ENCODE peak calls at places on chromosomes 5 and 9, in eight cellular contexts. One of them, this sample, is unnamed.

GRCh38 chr5:158922816-158923215 is 176.9 kb downstream of the EBF1 start:
- DNase-seq in stimulated activated effector memory CD8-positive, alpha-beta T cell treated with anti-CD3 and anti-CD28 coated beads, Interleukin-12 subunit alpha, Interleukin-12 subunit beta, amount 100 ng/mL, for 72 hours: no peak
- DNase-seq in NCI-H774: no peak
- DNase-seq in activated CD4-positive, alpha-beta T cell treated with anti-CD3 and anti-CD28 coated beads for 1 hour: no peak
- DNase-seq in NCI-H1105 treated with DMSO at 0.1 percent for 48 hours: peak
- DNase-seq in nucleus accumbens: no peak
- DNase-seq in cardiac septum: no peak
- DNase-seq in AG08396: no peak
- DNase-seq in this sample: no peak

GRCh38 chr9:131635285-131635684 is 90.0 kb downstream of the PRRT1B start:
- DNase-seq in stimulated activated effector memory CD8-positive, alpha-beta T cell treated with anti-CD3 and anti-CD28 coated beads, Interleukin-12 subunit alpha, Interleukin-12 subunit beta, amount 100 ng/mL, for 72 hours: no peak
- DNase-seq in activated CD4-positive, alpha-beta T cell treated with anti-CD3 and anti-CD28 coated beads for 1 hour: peak
- DNase-seq in nucleus accumbens: no peak
- DNase-seq in NCI-H774: peak
- DNase-seq in AG08396: peak
- DNase-seq in cardiac septum: peak
- DNase-seq in NCI-H1105 treated with DMSO at 0.1 percent for 48 hours: no peak
- DNase-seq in this sample: peak

GRCh38 chr9:13988944-13989343 is 325.0 kb downstream of the NFIB start:
- DNase-seq in nucleus accumbens: no peak
- DNase-seq in NCI-H774: no peak
- DNase-seq in stimulated activated effector memory CD8-positive, alpha-beta T cell treated with anti-CD3 and anti-CD28 coated beads, Interleukin-12 subunit alpha, Interleukin-12 subunit beta, amount 100 ng/mL, for 72 hours: no peak
- DNase-seq in cardiac septum: no peak
- DNase-seq in activated CD4-positive, alpha-beta T cell treated with anti-CD3 and anti-CD28 coated beads for 1 hour: no peak
- DNase-seq in NCI-H1105 treated with DMSO at 0.1 percent for 48 hours: no peak
- DNase-seq in AG08396: no peak
- DNase-seq in this sample: no peak

GRCh38 chr5:150013931-150014330 is 13.4 kb downstream of the HMGXB3 start:
- DNase-seq in activated CD4-positive, alpha-beta T cell treated with anti-CD3 and anti-CD28 coated beads for 1 hour: no peak
- DNase-seq in NCI-H1105 treated with DMSO at 0.1 percent for 48 hours: no peak
- DNase-seq in NCI-H774: no peak
- DNase-seq in nucleus accumbens: no peak
- DNase-seq in cardiac septum: no peak
- DNase-seq in stimulated activated effector memory CD8-positive, alpha-beta T cell treated with anti-CD3 and anti-CD28 coated beads, Interleukin-12 subunit alpha, Interleukin-12 subunit beta, amount 100 ng/mL, for 72 hours: no peak
- DNase-seq in AG08396: no peak
- DNase-seq in this sample: no peak

GRCh38 chr5:143775258-143775657 is 36.7 kb upstream of the HMHB1 start:
- DNase-seq in stimulated activated effector memory CD8-positive, alpha-beta T cell treated with anti-CD3 and anti-CD28 coated beads, Interleukin-12 subunit alpha, Interleukin-12 subunit beta, amount 100 ng/mL, for 72 hours: no peak
- DNase-seq in AG08396: peak
- DNase-seq in NCI-H774: no peak
- DNase-seq in nucleus accumbens: no peak
- DNase-seq in NCI-H1105 treated with DMSO at 0.1 percent for 48 hours: no peak
- DNase-seq in activated CD4-positive, alpha-beta T cell treated with anti-CD3 and anti-CD28 coated beads for 1 hour: no peak
- DNase-seq in cardiac septum: no peak
- DNase-seq in this sample: no peak

GRCh38 chr5:123582570-123583293 is 70.8 kb downstream of the CSNK1G3 start:
- DNase-seq in stimulated activated effector memory CD8-positive, alpha-beta T cell treated with anti-CD3 and anti-CD28 coated beads, Interleukin-12 subunit alpha, Interleukin-12 subunit beta, amount 100 ng/mL, for 72 hours: no peak
- DNase-seq in AG08396: no peak
- DNase-seq in NCI-H1105 treated with DMSO at 0.1 percent for 48 hours: no peak
- DNase-seq in activated CD4-positive, alpha-beta T cell treated with anti-CD3 and anti-CD28 coated beads for 1 hour: no peak
- DNase-seq in NCI-H774: no peak
- DNase-seq in cardiac septum: no peak
- DNase-seq in nucleus accumbens: no peak
- DNase-seq in this sample: no peak

GRCh38 chr5:34538026-34538672 is 118.0 kb upstream of the RAI14 start:
- DNase-seq in activated CD4-positive, alpha-beta T cell treated with anti-CD3 and anti-CD28 coated beads for 1 hour: no peak
- DNase-seq in cardiac septum: no peak
- DNase-seq in stimulated activated effector memory CD8-positive, alpha-beta T cell treated with anti-CD3 and anti-CD28 coated beads, Interleukin-12 subunit alpha, Interleukin-12 subunit beta, amount 100 ng/mL, for 72 hours: no peak
- DNase-seq in AG08396: no peak
- DNase-seq in NCI-H774: no peak
- DNase-seq in nucleus accumbens: no peak
- DNase-seq in NCI-H1105 treated with DMSO at 0.1 percent for 48 hours: no peak
- DNase-seq in this sample: no peak

GRCh38 chr9:134620751-134621557 is 20.6 kb upstream of the COL5A1 start:
- DNase-seq in cardiac septum: peak
- DNase-seq in stimulated activated effector memory CD8-positive, alpha-beta T cell treated with anti-CD3 and anti-CD28 coated beads, Interleukin-12 subunit alpha, Interleukin-12 subunit beta, amount 100 ng/mL, for 72 hours: no peak
- DNase-seq in NCI-H1105 treated with DMSO at 0.1 percent for 48 hours: no peak
- DNase-seq in NCI-H774: no peak
- DNase-seq in activated CD4-positive, alpha-beta T cell treated with anti-CD3 and anti-CD28 coated beads for 1 hour: no peak
- DNase-seq in AG08396: no peak
- DNase-seq in nucleus accumbens: no peak
- DNase-seq in this sample: no peak

GRCh38 chr5:45402804-45403455 is 293.2 kb downstream of the HCN1 start:
- DNase-seq in activated CD4-positive, alpha-beta T cell treated with anti-CD3 and anti-CD28 coated beads for 1 hour: no peak
- DNase-seq in cardiac septum: no peak
- DNase-seq in AG08396: no peak
- DNase-seq in stimulated activated effector memory CD8-positive, alpha-beta T cell treated with anti-CD3 and anti-CD28 coated beads, Interleukin-12 subunit alpha, Interleukin-12 subunit beta, amount 100 ng/mL, for 72 hours: no peak
- DNase-seq in NCI-H1105 treated with DMSO at 0.1 percent for 48 hours: no peak
- DNase-seq in NCI-H774: no peak
- DNase-seq in nucleus accumbens: no peak
- DNase-seq in this sample: no peak

GRCh38 chr5:127871448-127872153 is 168.4 kb downstream of the CCDC192 start:
- DNase-seq in nucleus accumbens: no peak
- DNase-seq in AG08396: no peak
- DNase-seq in stimulated activated effector memory CD8-positive, alpha-beta T cell treated with anti-CD3 and anti-CD28 coated beads, Interleukin-12 subunit alpha, Interleukin-12 subunit beta, amount 100 ng/mL, for 72 hours: no peak
- DNase-seq in cardiac septum: no peak
- DNase-seq in NCI-H774: no peak
- DNase-seq in activated CD4-positive, alpha-beta T cell treated with anti-CD3 and anti-CD28 coated beads for 1 hour: no peak
- DNase-seq in NCI-H1105 treated with DMSO at 0.1 percent for 48 hours: no peak
- DNase-seq in this sample: no peak

GRCh38 chr5:102611312-102611711 is 112.5 kb upstream of the SLCO6A1 start:
- DNase-seq in AG08396: no peak
- DNase-seq in activated CD4-positive, alpha-beta T cell treated with anti-CD3 and anti-CD28 coated beads for 1 hour: no peak
- DNase-seq in NCI-H1105 treated with DMSO at 0.1 percent for 48 hours: no peak
- DNase-seq in NCI-H774: no peak
- DNase-seq in stimulated activated effector memory CD8-positive, alpha-beta T cell treated with anti-CD3 and anti-CD28 coated beads, Interleukin-12 subunit alpha, Interleukin-12 subunit beta, amount 100 ng/mL, for 72 hours: no peak
- DNase-seq in nucleus accumbens: no peak
- DNase-seq in cardiac septum: no peak
- DNase-seq in this sample: no peak

GRCh38 chr5:5826911-5827310 is 404.4 kb downstream of the ICE1 start:
- DNase-seq in cardiac septum: no peak
- DNase-seq in stimulated activated effector memory CD8-positive, alpha-beta T cell treated with anti-CD3 and anti-CD28 coated beads, Interleukin-12 subunit alpha, Interleukin-12 subunit beta, amount 100 ng/mL, for 72 hours: no peak
- DNase-seq in activated CD4-positive, alpha-beta T cell treated with anti-CD3 and anti-CD28 coated beads for 1 hour: no peak
- DNase-seq in AG08396: peak
- DNase-seq in nucleus accumbens: no peak
- DNase-seq in NCI-H1105 treated with DMSO at 0.1 percent for 48 hours: no peak
- DNase-seq in NCI-H774: no peak
- DNase-seq in this sample: no peak

GRCh38 chr5:122315511-122315910 is 3.5 kb downstream of the SNCAIP start:
- DNase-seq in nucleus accumbens: no peak
- DNase-seq in NCI-H1105 treated with DMSO at 0.1 percent for 48 hours: no peak
- DNase-seq in NCI-H774: no peak
- DNase-seq in cardiac septum: no peak
- DNase-seq in AG08396: no peak
- DNase-seq in activated CD4-positive, alpha-beta T cell treated with anti-CD3 and anti-CD28 coated beads for 1 hour: no peak
- DNase-seq in stimulated activated effector memory CD8-positive, alpha-beta T cell treated with anti-CD3 and anti-CD28 coated beads, Interleukin-12 subunit alpha, Interleukin-12 subunit beta, amount 100 ng/mL, for 72 hours: no peak
- DNase-seq in this sample: no peak

GRCh38 chr5:176864755-176865154 is 34.4 kb downstream of the HK3 start:
- DNase-seq in activated CD4-positive, alpha-beta T cell treated with anti-CD3 and anti-CD28 coated beads for 1 hour: no peak
- DNase-seq in NCI-H1105 treated with DMSO at 0.1 percent for 48 hours: no peak
- DNase-seq in nucleus accumbens: no peak
- DNase-seq in AG08396: no peak
- DNase-seq in NCI-H774: no peak
- DNase-seq in cardiac septum: no peak
- DNase-seq in stimulated activated effector memory CD8-positive, alpha-beta T cell treated with anti-CD3 and anti-CD28 coated beads, Interleukin-12 subunit alpha, Interleukin-12 subunit beta, amount 100 ng/mL, for 72 hours: no peak
- DNase-seq in this sample: no peak

GRCh38 chr5:39648539-39649200 is 223.9 kb upstream of the DAB2 start:
- DNase-seq in nucleus accumbens: no peak
- DNase-seq in activated CD4-positive, alpha-beta T cell treated with anti-CD3 and anti-CD28 coated beads for 1 hour: no peak
- DNase-seq in AG08396: no peak
- DNase-seq in NCI-H774: no peak
- DNase-seq in cardiac septum: no peak
- DNase-seq in NCI-H1105 treated with DMSO at 0.1 percent for 48 hours: no peak
- DNase-seq in stimulated activated effector memory CD8-positive, alpha-beta T cell treated with anti-CD3 and anti-CD28 coated beads, Interleukin-12 subunit alpha, Interleukin-12 subunit beta, amount 100 ng/mL, for 72 hours: no peak
- DNase-seq in this sample: no peak

GRCh38 chr9:89433826-89434225 is 64.1 kb downstream of the SEMA4D start:
- DNase-seq in nucleus accumbens: no peak
- DNase-seq in stimulated activated effector memory CD8-positive, alpha-beta T cell treated with anti-CD3 and anti-CD28 coated beads, Interleukin-12 subunit alpha, Interleukin-12 subunit beta, amount 100 ng/mL, for 72 hours: no peak
- DNase-seq in AG08396: peak
- DNase-seq in activated CD4-positive, alpha-beta T cell treated with anti-CD3 and anti-CD28 coated beads for 1 hour: no peak
- DNase-seq in NCI-H1105 treated with DMSO at 0.1 percent for 48 hours: no peak
- DNase-seq in NCI-H774: no peak
- DNase-seq in cardiac septum: no peak
- DNase-seq in this sample: peak

GRCh38 chr9:105004466-105005090 is 76.6 kb upstream of the ABCA1 start:
- DNase-seq in NCI-H1105 treated with DMSO at 0.1 percent for 48 hours: no peak
- DNase-seq in stimulated activated effector memory CD8-positive, alpha-beta T cell treated with anti-CD3 and anti-CD28 coated beads, Interleukin-12 subunit alpha, Interleukin-12 subunit beta, amount 100 ng/mL, for 72 hours: no peak
- DNase-seq in nucleus accumbens: no peak
- DNase-seq in cardiac septum: no peak
- DNase-seq in activated CD4-positive, alpha-beta T cell treated with anti-CD3 and anti-CD28 coated beads for 1 hour: no peak
- DNase-seq in NCI-H774: no peak
- DNase-seq in AG08396: no peak
- DNase-seq in this sample: no peak

GRCh38 chr5:93967923-93968322 is 226.5 kb upstream of the POU5F2 start:
- DNase-seq in nucleus accumbens: no peak
- DNase-seq in NCI-H1105 treated with DMSO at 0.1 percent for 48 hours: peak
- DNase-seq in stimulated activated effector memory CD8-positive, alpha-beta T cell treated with anti-CD3 and anti-CD28 coated beads, Interleukin-12 subunit alpha, Interleukin-12 subunit beta, amount 100 ng/mL, for 72 hours: no peak
- DNase-seq in activated CD4-positive, alpha-beta T cell treated with anti-CD3 and anti-CD28 coated beads for 1 hour: no peak
- DNase-seq in AG08396: no peak
- DNase-seq in NCI-H774: peak
- DNase-seq in cardiac septum: no peak
- DNase-seq in this sample: no peak